ENCODE peak calls at places on chromosome 18, in nine cellular contexts. R is stimulated activated naive CD8-positive, alpha-beta T cell treated with anti-CD3 and anti-CD28 coated beads, Interleukin-15, amount 100 ng/mL, for 72 hours; D is activated naive CD4-positive, alpha-beta T cell treated with Interleukin-2 at 50 U/mL for 16 hours; K is MV-4-11; G is cerebellar cortex; A is SJSA1; H is ELR; L is stimulated activated CD4-positive, alpha-beta T cell treated with anti-CD3 and anti-CD28 coated beads, Interleukin-2, amount 100 ng/mL, for 48 hours; X is T follicular helper cell. P is an unnamed sample.

GRCh38 chr18:77059294-77059916 is 73.2 kb downstream of the MBP start:
- DNase-seq in R (no peak), D (no peak), K (peak; percentile 80), G (peak; percentile 45), A (no peak), H (peak; percentile 81), L (no peak), X (no peak), P (no peak)

GRCh38 chr18:68314403-68314802 is 400.5 kb downstream of the TMX3 start:
- DNase-seq in R (no peak), D (no peak), K (no peak), G (no peak), A (no peak), H (peak; percentile 52), L (no peak), X (no peak), P (no peak)

GRCh38 chr18:50151876-50152275 is 43.1 kb downstream of the MYO5B start:
- DNase-seq in R (no peak), D (no peak), K (peak; percentile 25), G (no peak), A (no peak), H (peak; percentile 51), L (no peak), X (no peak), P (no peak)

GRCh38 chr18:9109523-9109922 is 7.0 kb downstream of the NDUFV2 start:
- DNase-seq in R (no peak), D (no peak), K (peak; percentile 7), G (no peak), A (no peak), H (no peak), L (no peak), X (no peak), P (no peak)

GRCh38 chr18:22194151-22194598 is 24.8 kb downstream of the GATA6 start:
- DNase-seq in R (no peak), D (no peak), K (no peak), G (no peak), A (no peak), H (no peak), L (no peak), X (no peak), P (no peak)

GRCh38 chr18:77013777-77014525 is 118.6 kb downstream of the MBP start:
- DNase-seq in R (no peak), D (no peak), K (no peak), G (no peak), A (no peak), H (no peak), L (no peak), X (no peak), P (no peak)

GRCh38 chr18:57666818-57667497 is 45.3 kb upstream of the NARS1 start:
- DNase-seq in R (no peak), D (no peak), K (peak; percentile 97), G (no peak), A (no peak), H (no peak), L (no peak), X (no peak), P (no peak)

GRCh38 chr18:66473882-66474281 is 130.0 kb downstream of the CDH19 start:
- DNase-seq in R (no peak), D (no peak), K (no peak), G (no peak), A (no peak), H (no peak), L (no peak), X (no peak), P (no peak)

GRCh38 chr18:57004366-57005121 is 142.3 kb upstream of the BOD1L2 start:
- DNase-seq in R (no peak), D (no peak), K (peak; percentile 67), G (no peak), A (no peak), H (peak; percentile 70), L (no peak), X (no peak), P (no peak)

GRCh38 chr18:7572837-7573236 is 5.7 kb downstream of the PTPRM start:
- DNase-seq in R (no peak), D (no peak), K (no peak), G (no peak), A (no peak), H (peak; percentile 59), L (no peak), X (no peak), P (no peak)